ENCODE peak calls at places on chromosomes 3 and 15, in eight cellular contexts. R is GM12878, Z is GM23338, L is upper lobe of left lung, S is Panc1, N is HCT116, T is K562, Q is HepG2. O is an unnamed sample.
A peak's percentile ranks its signal among the peaks of the same experiment; 100 is the strongest.

GRCh38 chr3:21979706-21980105 is 228.7 kb upstream of the ZNF385D start:
- ATAC-seq in R (no peak), N (no peak), S (no peak), Q (no peak), Z (no peak), T (no peak), L (no peak), O (no peak)

GRCh38 chr15:90664650-90665287 is 52.4 kb upstream of the BLM start:
- ATAC-seq in T (peak; percentile 66), R (peak; percentile 39), Z (peak; percentile 79), Q (peak; percentile 87), N (peak; percentile 52), S (peak; percentile 72), L (peak; percentile 63), O (peak; percentile 54)

GRCh38 chr3:130609580-130609979 is 92.6 kb downstream of the COL6A6 start:
- ATAC-seq in S (no peak), Q (no peak), R (no peak), Z (no peak), L (no peak), N (no peak), T (no peak), O (peak; percentile 48)

GRCh38 chr3:177015881-177016280 is 181.4 kb downstream of the TBL1XR1 start:
- ATAC-seq in T (no peak), R (no peak), L (no peak), Z (peak; percentile 34), S (no peak), N (no peak), Q (no peak), O (no peak)

GRCh38 chr3:129745253-129745652 is 138.8 kb upstream of the PLXND1 start:
- ATAC-seq in Z (peak; percentile 55), L (no peak), N (no peak), R (no peak), S (no peak), T (no peak), Q (no peak), O (peak; percentile 65)

GRCh38 chr3:67906256-67906655 is 251.8 kb upstream of the SUCLG2 start:
- ATAC-seq in L (no peak), Q (no peak), Z (no peak), T (no peak), S (no peak), N (no peak), R (no peak), O (no peak)

GRCh38 chr15:84981711-84982300 is at the start of gene PDE8A:
- ATAC-seq in T (peak; percentile 1), Q (peak; percentile 4), R (no peak), Z (peak; percentile 1), L (no peak), N (peak; percentile 21), S (peak; percentile 42), O (peak; percentile 8)

GRCh38 chr3:102159810-102160451 is 274.9 kb upstream of the ZPLD1 start:
- ATAC-seq in N (no peak), R (peak; percentile 41), S (no peak), L (no peak), Z (no peak), Q (no peak), T (no peak), O (no peak)

GRCh38 chr3:45204136-45204535 is 22.0 kb downstream of the TMEM158 start:
- ATAC-seq in N (no peak), S (peak; percentile 78), Q (no peak), T (no peak), L (no peak), Z (no peak), R (no peak), O (no peak)

GRCh38 chr15:73753250-73754130 is at the start of gene INSYN1:
- ATAC-seq in Q (peak; percentile 12), Z (peak; percentile 61), T (no peak), S (peak; percentile 68), R (no peak), L (no peak), N (peak; percentile 72), O (peak; percentile 82)

GRCh38 chr15:36775209-36775608 is 195.8 kb downstream of the CDIN1 start:
- ATAC-seq in R (no peak), Q (no peak), S (no peak), N (no peak), Z (no peak), T (no peak), L (no peak), O (no peak)

GRCh38 chr3:53286727-53287412 is 31.0 kb upstream of the TKT start:
- ATAC-seq in L (no peak), Z (peak; percentile 97), R (no peak), T (no peak), Q (no peak), S (no peak), N (no peak), O (peak; percentile 44)

GRCh38 chr15:23686466-23687142 is 501 bp downstream of the NDN start:
- ATAC-seq in L (no peak), N (no peak), S (no peak), R (no peak), Q (no peak), Z (peak; percentile 71), T (peak; percentile 34), O (peak; percentile 21)

GRCh38 chr3:132268956-132269355 is 48.3 kb upstream of the ACP3 start:
- ATAC-seq in Z (peak; percentile 77), R (no peak), T (no peak), Q (no peak), S (no peak), L (no peak), N (peak; percentile 67), O (no peak)

GRCh38 chr3:132265488-132265887 is 51.7 kb upstream of the ACP3 start:
- ATAC-seq in Z (no peak), Q (no peak), S (no peak), T (no peak), R (no peak), N (no peak), L (no peak), O (no peak)

GRCh38 chr3:132265008-132265407 is 52.2 kb upstream of the ACP3 start:
- ATAC-seq in Q (no peak), T (no peak), N (no peak), S (no peak), Z (no peak), L (no peak), R (no peak), O (no peak)

GRCh38 chr3:132262956-132263355 is 54.3 kb upstream of the ACP3 start:
- ATAC-seq in S (no peak), T (no peak), N (no peak), Z (no peak), Q (no peak), R (no peak), L (peak; percentile 26), O (no peak)

GRCh38 chr3:132267594-132267993 is 49.6 kb upstream of the ACP3 start:
- ATAC-seq in L (no peak), N (no peak), Q (no peak), T (no peak), Z (no peak), S (no peak), R (no peak), O (no peak)
- TF ChIP-seq POLR2AphosphoS5 in L (no peak), N (no peak), Q (no peak), T (no peak), Z (no peak), S (no peak), R (no peak), O (no peak)

GRCh38 chr3:14463330-14464216 is 61.2 kb downstream of the SLC6A6 start:
- ATAC-seq in T (no peak), R (no peak), N (no peak), L (no peak), S (no peak), Q (no peak), Z (peak; percentile 66), O (no peak)

GRCh38 chr3:14462738-14463137 is 60.3 kb downstream of the SLC6A6 start:
- ATAC-seq in Z (no peak), L (no peak), T (no peak), N (no peak), S (no peak), Q (no peak), R (no peak), O (no peak)

GRCh38 chr3:14461006-14461747 is 58.8 kb downstream of the SLC6A6 start:
- ATAC-seq in Q (peak; percentile 17), N (peak; percentile 24), T (no peak), R (peak; percentile 14), S (no peak), Z (no peak), L (no peak), O (no peak)

GRCh38 chr3:14460342-14461005 is 58.1 kb downstream of the SLC6A6 start:
- ATAC-seq in Q (no peak), T (no peak), S (peak; percentile 59), L (peak; percentile 40), R (no peak), Z (no peak), N (no peak), O (peak; percentile 79)

DNA sequence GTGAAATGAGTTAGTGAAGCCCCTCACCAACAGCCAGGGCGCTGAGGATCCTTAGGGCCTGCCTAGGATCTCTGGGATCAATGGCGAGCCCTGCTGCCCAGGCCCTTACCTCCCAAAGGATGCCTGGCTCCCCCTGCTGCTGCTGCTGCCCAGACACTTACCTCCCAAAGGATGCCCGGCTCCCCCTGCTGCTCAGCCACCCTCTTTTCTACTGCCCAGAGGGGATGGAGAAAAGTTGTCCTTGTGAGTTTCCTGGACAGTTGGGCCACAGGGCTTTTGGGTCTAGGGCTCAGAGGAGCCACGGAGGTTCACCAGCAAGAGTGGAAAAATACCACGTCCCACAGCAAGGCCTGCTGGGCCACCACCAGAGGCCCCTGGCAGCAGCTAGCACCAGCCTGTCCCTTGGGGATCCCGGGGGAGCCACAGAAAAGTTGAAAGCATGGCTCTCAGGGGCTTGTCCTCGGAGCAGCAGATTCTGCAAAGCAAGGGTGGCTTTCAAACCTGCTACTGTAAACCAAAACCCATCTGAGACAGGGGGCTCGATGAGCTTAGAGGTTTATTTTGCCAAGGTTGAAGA is 59.4 kb downstream of the SLC6A6 start:
- ATAC-seq in Z (peak; percentile 65), S (peak; percentile 83), T (peak; percentile 65), Q (peak; percentile 92), R (peak; percentile 85), N (peak; percentile 89), L (no peak), O (no peak)
- TF ChIP-seq CTCF in Z (peak; percentile 50), S (peak; percentile 84), T (peak; percentile 73), Q (peak; percentile 87), R (peak; percentile 96), N (peak; percentile 99), L (peak; percentile 51), O (no peak)

GRCh38 chr3:184145120-184145524 is 10.0 kb downstream of the EIF2B5 start:
- ATAC-seq in Z (peak; percentile 93), S (peak; percentile 81), T (peak; percentile 81), L (peak; percentile 81), Q (peak; percentile 80), R (peak; percentile 66), N (peak; percentile 92), O (peak; percentile 71)
- TF ChIP-seq POLR2AphosphoS5 in Z (no peak), S (no peak), T (peak; percentile 12), L (no peak), Q (no peak), R (no peak), N (no peak), O (no peak)

DNA sequence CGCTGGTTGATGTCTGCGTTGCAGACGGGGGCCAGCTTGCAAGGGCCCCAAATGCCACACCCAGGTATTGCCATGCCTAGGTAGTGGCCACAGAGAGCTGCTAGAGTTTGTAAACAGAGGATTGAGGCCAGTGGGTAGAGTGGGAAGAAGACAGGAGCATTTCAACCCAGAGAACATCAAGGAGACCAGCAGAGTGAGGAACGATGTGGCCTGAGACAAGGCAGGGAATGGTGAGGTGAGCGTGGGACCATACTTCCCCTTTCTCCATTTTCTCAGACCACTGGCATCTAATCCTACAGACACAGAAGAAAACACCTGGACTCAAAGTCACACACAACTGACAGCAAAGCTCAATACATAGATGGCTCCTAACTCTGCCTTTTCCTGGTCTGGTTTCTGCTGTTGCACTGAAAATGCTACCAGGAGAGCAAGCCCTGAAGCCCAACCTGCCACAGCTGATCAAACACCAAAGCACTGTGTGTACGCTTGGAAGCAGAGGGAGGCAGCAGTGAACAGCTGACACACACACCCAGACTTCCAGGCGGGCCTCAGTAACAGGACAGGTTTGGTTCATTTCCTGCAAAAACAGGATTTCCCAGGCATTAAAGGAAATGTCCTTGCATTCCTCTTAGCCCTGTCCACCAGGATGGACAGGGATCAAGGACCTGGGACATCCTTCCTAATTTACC is 1.6 kb downstream of the FAM174B start:
- ATAC-seq in T (peak; percentile 67), S (peak; percentile 76), Q (peak; percentile 83), R (peak; percentile 58), L (peak; percentile 87), N (no peak), Z (peak; percentile 8), O (peak; percentile 76)
- TF ChIP-seq CTCF in T (no peak), S (peak; percentile 29), Q (no peak), R (peak; percentile 43), L (no peak), N (no peak), Z (no peak), O (no peak)

O was measured in gastroesophageal sphincter.